ENCODE peak calls at places on chromosome 17, in eight cellular contexts. Z is cardiac fibroblast, L is HCT116, H is mesothelial cell of epicardium, J is fibroblast of mammary gland, Q is OCI-LY7, U is colonic mucosa, G is pancreas. B is an unnamed sample.

GRCh38 chr17:13792314-13792713 is 190.6 kb upstream of the HS3ST3A1 start:
- DNase-seq in H (no peak), J (peak; percentile 38), G (no peak), Z (peak; percentile 32), Q (no peak), L (no peak), U (no peak), B (no peak)

GRCh38 chr17:83099570-83100181 is 20.3 kb downstream of the METRNL start:
- DNase-seq in G (no peak), U (no peak), J (no peak), Z (peak; percentile 62), L (no peak), Q (no peak), H (no peak), B (no peak)

GRCh38 chr17:12133183-12133582 is 112.5 kb downstream of the MAP2K4 start:
- DNase-seq in Q (no peak), L (no peak), G (no peak), U (no peak), Z (no peak), J (no peak), H (no peak), B (no peak)

GRCh38 chr17:64130559-64131001 is 636 bp upstream of the ERN1 start:
- DNase-seq in Q (peak; percentile 31), Z (peak; percentile 76), J (peak; percentile 69), H (no peak), L (no peak), U (peak; percentile 53), G (no peak), B (peak; percentile 58)

GRCh38 chr17:72373910-72374741 is 253.3 kb downstream of the SOX9 start:
- DNase-seq in U (no peak), J (peak; percentile 64), L (no peak), H (no peak), G (no peak), Z (peak; percentile 57), Q (no peak), B (no peak)

GRCh38 chr17:4235372-4236279 is 28.2 kb downstream of the ANKFY1 start:
- DNase-seq in Q (no peak), J (peak; percentile 16), Z (peak; percentile 57), L (no peak), G (no peak), U (no peak), H (no peak), B (no peak)

GRCh38 chr17:44210342-44211192 is 8.9 kb downstream of the UBTF start:
- DNase-seq in Q (peak; percentile 94), J (peak; percentile 85), L (peak; percentile 63), U (peak; percentile 87), Z (peak; percentile 93), H (peak; percentile 69), G (peak; percentile 95), B (peak; percentile 95)

GRCh38 chr17:58370309-58370708 is 18.3 kb upstream of the SUPT4H1 start:
- DNase-seq in L (no peak), H (no peak), Q (no peak), Z (no peak), G (no peak), U (no peak), J (no peak), B (no peak)

GRCh38 chr17:67212716-67213417 is 32.1 kb downstream of the HELZ start:
- DNase-seq in H (no peak), Z (peak; percentile 58), J (peak; percentile 64), Q (no peak), G (no peak), U (no peak), L (no peak), B (no peak)

GRCh38 chr17:5942687-5943086 is 127.5 kb upstream of the WSCD1 start:
- DNase-seq in L (no peak), H (no peak), Q (peak; percentile 68), U (no peak), Z (no peak), G (no peak), J (no peak), B (no peak)

GRCh38 chr17:50475362-50475761 is 3.3 kb upstream of the RSAD1 start:
- DNase-seq in G (no peak), Q (no peak), L (no peak), U (no peak), H (no peak), J (no peak), Z (no peak), B (no peak)

GRCh38 chr17:50848039-50848438 is 12.7 kb downstream of the WFIKKN2 start:
- DNase-seq in G (no peak), Z (no peak), H (no peak), L (no peak), Q (no peak), J (no peak), U (no peak), B (no peak)

GRCh38 chr17:68398731-68399637 is 58.3 kb downstream of the WIPI1 start:
- DNase-seq in G (no peak), Z (peak; percentile 86), J (peak; percentile 86), H (no peak), U (peak; percentile 45), L (peak; percentile 72), Q (peak; percentile 92), B (peak; percentile 82)

GRCh38 chr17:2022647-2023046 is 2.5 kb downstream of the RTN4RL1 start:
- DNase-seq in G (peak; percentile 57), L (no peak), Q (no peak), U (no peak), H (no peak), J (no peak), Z (no peak), B (no peak)

GRCh38 chr17:37570527-37571093 is 38.6 kb downstream of the SYNRG start:
- DNase-seq in H (peak; percentile 26), L (peak; percentile 34), U (peak; percentile 59), Q (peak; percentile 57), Z (peak; percentile 52), G (no peak), J (peak; percentile 65), B (peak; percentile 48)

GRCh38 chr17:82933911-82934310 is 94.1 kb upstream of the ZNF750 start:
- DNase-seq in J (no peak), G (peak; percentile 42), Q (no peak), L (no peak), Z (no peak), H (no peak), U (no peak), B (no peak)

GRCh38 chr17:43888548-43888947 is 18.8 kb downstream of the MPP2 start:
- DNase-seq in L (no peak), Q (no peak), J (no peak), Z (no peak), H (no peak), U (no peak), G (no peak), B (no peak)

GRCh38 chr17:49546546-49547535 is 28.8 kb upstream of the NXPH3 start:
- DNase-seq in U (no peak), J (no peak), H (no peak), G (no peak), L (no peak), Z (no peak), Q (no peak), B (peak; percentile 4)

GRCh38 chr17:66178642-66179041 is 13.3 kb downstream of the CEP112 start:
- DNase-seq in J (no peak), L (no peak), H (no peak), U (no peak), Q (no peak), G (no peak), Z (no peak), B (no peak)

GRCh38 chr17:35807371-35808144 is 1.7 kb upstream of the TAF15 start:
- DNase-seq in U (no peak), J (peak; percentile 53), H (no peak), Q (no peak), G (no peak), L (no peak), Z (peak; percentile 67), B (no peak)

GRCh38 chr17:78933025-78933958 is 8.1 kb upstream of the TIMP2 start:
- DNase-seq in H (no peak), J (peak; percentile 99), U (peak; percentile 40), Z (peak; percentile 96), Q (peak; percentile 23), G (no peak), L (peak; percentile 80), B (peak; percentile 61)

GRCh38 chr17:78974635-78975591 is 4.8 kb downstream of the LGALS3BP start:
- DNase-seq in Z (peak; percentile 87), L (peak; percentile 67), H (no peak), G (peak; percentile 82), J (peak; percentile 86), Q (peak; percentile 78), U (peak; percentile 83), B (no peak)

GRCh38 chr17:76565728-76566612 is 19.7 kb downstream of the ST6GALNAC2 start:
- DNase-seq in H (no peak), L (no peak), Q (no peak), U (no peak), Z (no peak), G (no peak), J (no peak), B (no peak)
- TF ChIP-seq CTCF in H (no peak), L (no peak), Q (peak; percentile 60), U (no peak), Z (no peak), G (no peak), J (no peak), B (no peak)

DNA sequence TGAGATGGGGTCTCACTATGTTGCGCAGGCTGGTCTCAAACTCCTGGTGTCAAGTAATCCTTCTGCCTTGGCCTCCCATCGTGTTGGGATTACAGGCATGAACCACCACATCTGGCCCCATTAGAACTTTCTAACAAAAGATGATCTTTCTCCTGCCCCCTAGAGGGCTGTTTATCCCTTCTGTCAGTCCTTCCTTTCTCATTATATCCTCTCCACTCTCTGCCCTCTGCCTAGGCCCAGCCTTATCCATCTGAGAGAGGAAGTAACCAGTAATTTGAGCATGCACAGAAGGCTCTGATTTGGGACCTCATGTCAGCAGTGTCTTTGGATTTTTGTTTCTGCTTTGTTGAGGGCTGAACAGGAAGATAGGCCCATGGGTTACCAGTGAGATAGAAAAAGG is 4.4 kb upstream of the DHX40 start:
- DNase-seq in J (peak; percentile 34), Z (peak; percentile 13), U (no peak), H (no peak), L (peak; percentile 65), G (no peak), Q (peak; percentile 52), B (peak; percentile 29)
- TF ChIP-seq CTCF in J (peak; percentile 42), Z (peak; percentile 49), U (no peak), H (no peak), L (peak; percentile 59), G (no peak), Q (peak; percentile 67), B (no peak)

DNA sequence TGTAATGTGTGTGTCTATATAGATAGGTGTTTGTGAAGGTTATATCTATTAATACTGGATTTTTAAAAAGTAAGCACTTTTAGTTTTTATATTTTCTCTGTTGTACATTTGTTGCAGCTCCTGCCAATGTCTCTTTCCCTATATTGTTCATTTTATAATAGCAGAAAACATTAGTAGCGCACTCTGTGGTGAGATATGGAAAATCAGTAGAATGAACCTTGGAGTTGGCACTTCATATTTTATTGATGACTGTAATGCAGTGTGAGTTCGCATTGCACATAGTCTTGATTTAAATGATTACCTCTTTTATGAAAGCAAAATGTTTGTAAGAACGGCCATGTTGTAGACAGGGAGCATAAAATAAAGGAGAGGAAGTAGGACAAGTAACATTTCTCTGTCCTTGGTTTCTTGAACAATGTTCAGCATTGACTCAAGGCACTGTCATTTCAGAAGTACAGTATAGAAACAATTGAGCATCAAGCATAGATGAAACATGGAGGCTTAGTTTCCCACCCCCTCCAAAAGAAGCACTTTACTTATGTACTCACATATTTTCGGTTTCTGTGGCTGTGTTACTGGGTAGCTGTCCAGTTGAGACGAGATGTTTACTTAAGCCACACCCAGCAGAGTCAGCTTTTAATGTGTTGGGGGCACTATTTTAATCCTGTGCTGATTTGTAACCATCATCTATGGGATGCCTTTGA is 74.0 kb downstream of the TANC2 start:
- DNase-seq in J (peak; percentile 76), L (peak; percentile 37), Z (peak; percentile 55), U (no peak), H (no peak), Q (no peak), G (no peak), B (peak; percentile 9)
- TF ChIP-seq CTCF in J (no peak), L (no peak), Z (no peak), U (no peak), H (no peak), Q (no peak), G (no peak), B (no peak)

GRCh38 chr17:17070931-17071330 is 28.7 kb downstream of the MPRIP start:
- DNase-seq in Z (no peak), L (no peak), G (peak; percentile 20), J (no peak), H (no peak), U (peak; percentile 68), Q (no peak), B (no peak)
- TF ChIP-seq CTCF in Z (no peak), L (no peak), G (no peak), J (no peak), H (no peak), U (no peak), Q (no peak), B (no peak)